ENCODE peak calls at places on chromosomes 16 and 17, in ten cellular contexts. K is hepatocyte; X is aorta; E is stimulated activated CD4-positive, alpha-beta T cell treated with anti-CD3 and anti-CD28 coated beads, Interleukin-2, amount 100 ng/mL, for 48 hours; L is iPS-NIHi11; M is glutamatergic neuron; O is HEK293T; R is HFFc6; U is stromal cell of bone marrow; B is fibroblast of lung. N is an unnamed sample.

GRCh38 chr17:83024205-83024971 is 55.0 kb upstream of the METRNL start:
- DNase-seq in K (no peak), X (no peak), E (peak), L (no peak), M (no peak), O (no peak), R (no peak), U (no peak), B (no peak), N (no peak)

GRCh38 chr17:57369509-57369945 is 113.2 kb downstream of the MSI2 start:
- DNase-seq in K (no peak), X (no peak), E (no peak), L (no peak), M (no peak), O (no peak), R (no peak), U (no peak), B (peak), N (no peak)

GRCh38 chr17:49646391-49647255 is 31.3 kb downstream of the SPOP start:
- DNase-seq in K (peak), X (no peak), E (peak), L (no peak), M (no peak), O (no peak), R (peak), U (peak), B (peak), N (no peak)

GRCh38 chr17:43329183-43329582 is 69.6 kb upstream of the ARL4D start:
- DNase-seq in K (no peak), X (no peak), E (no peak), L (no peak), M (no peak), O (no peak), R (no peak), U (no peak), B (no peak), N (no peak)

GRCh38 chr17:32320847-32321246 is 21.1 kb downstream of the C17orf75 start:
- DNase-seq in K (no peak), X (peak), E (no peak), L (no peak), M (no peak), O (no peak), R (no peak), U (no peak), B (no peak), N (no peak)

GRCh38 chr17:76682306-76682705 is 28.5 kb downstream of the MXRA7 start:
- DNase-seq in K (no peak), X (peak), E (no peak), L (no peak), M (no peak), O (no peak), R (no peak), U (no peak), B (peak), N (no peak)

GRCh38 chr16:53950677-53951076 is 246.7 kb downstream of the FTO start:
- DNase-seq in K (no peak), X (no peak), E (no peak), L (no peak), M (no peak), O (no peak), R (no peak), U (no peak), B (no peak), N (no peak)

GRCh38 chr17:50109785-50110184 is 14.6 kb downstream of the PDK2 start:
- DNase-seq in K (no peak), X (no peak), E (no peak), L (no peak), M (no peak), O (no peak), R (no peak), U (no peak), B (no peak), N (no peak)

GRCh38 chr16:14121135-14121534 is 50.0 kb downstream of the MRTFB start:
- DNase-seq in K (no peak), X (no peak), E (no peak), L (no peak), M (no peak), O (no peak), R (no peak), U (no peak), B (no peak), N (no peak)

GRCh38 chr17:28896884-28897768 is at the start of gene FLOT2:
- DNase-seq in K (peak), X (peak), E (peak), L (peak), M (peak), O (peak), R (peak), U (no peak), B (peak), N (no peak)

GRCh38 chr16:88928405-88929375 is 48.3 kb downstream of the CBFA2T3 start:
- DNase-seq in K (no peak), X (no peak), E (no peak), L (no peak), M (peak), O (no peak), R (no peak), U (no peak), B (no peak), N (no peak)

GRCh38 chr16:21199607-21200218 is 11.7 kb downstream of the ZP2 start:
- DNase-seq in K (no peak), X (no peak), E (no peak), L (no peak), M (no peak), O (no peak), R (no peak), U (no peak), B (no peak), N (no peak)

GRCh38 chr16:57661510-57661909 is 6.6 kb upstream of the ADGRG3 start:
- DNase-seq in K (no peak), X (no peak), E (no peak), L (no peak), M (no peak), O (no peak), R (no peak), U (no peak), B (no peak), N (no peak)

GRCh38 chr17:48546924-48547838 is 2.3 kb upstream of the HOXB2 start:
- DNase-seq in K (peak), X (no peak), E (no peak), L (no peak), M (no peak), O (peak), R (no peak), U (no peak), B (peak), N (no peak)

GRCh38 chr16:11783319-11784047 is 13.6 kb downstream of the ZC3H7A start:
- DNase-seq in K (no peak), X (no peak), E (no peak), L (no peak), M (no peak), O (no peak), R (peak), U (no peak), B (peak), N (no peak)

GRCh38 chr17:64709481-64709880 is 47.4 kb upstream of the SMURF2 start:
- DNase-seq in K (no peak), X (no peak), E (no peak), L (no peak), M (no peak), O (no peak), R (no peak), U (no peak), B (no peak), N (no peak)

GRCh38 chr16:23082161-23082788 is 67.0 kb downstream of the USP31 start:
- DNase-seq in K (no peak), X (no peak), E (no peak), L (no peak), M (no peak), O (no peak), R (no peak), U (no peak), B (peak), N (no peak)

GRCh38 chr17:17790673-17791464 is 45.9 kb downstream of the SREBF1 start:
- DNase-seq in K (no peak), X (no peak), E (no peak), L (no peak), M (peak), O (no peak), R (no peak), U (no peak), B (no peak), N (no peak)

N was measured in CMK.